ENCODE peak calls at places on chromosomes 3 and 15, in nine cellular contexts. I is AG08395; A is stimulated activated CD4-positive, alpha-beta T cell treated with anti-CD3 and anti-CD28 coated beads, Interleukin-15, amount 100 ng/mL, for 48 hours; U is T47D; Y is aorta; V is Ammon's horn; E is fibroblast of mammary gland; W is iris pigment epithelial cell; Q is HS-27A. L is an unnamed sample.

GRCh38 chr3:193744822-193745684 is 152.0 kb downstream of the OPA1 start:
- DNase-seq in I (no peak), A (no peak), U (peak), Y (no peak), V (no peak), E (peak), W (peak), Q (no peak), L (peak)

GRCh38 chr3:16887130-16887529 is 2.4 kb downstream of the PLCL2 start:
- DNase-seq in I (no peak), A (no peak), U (no peak), Y (no peak), V (no peak), E (no peak), W (no peak), Q (no peak), L (no peak)

GRCh38 chr15:68620721-68621528 is 42.1 kb downstream of the CORO2B start:
- DNase-seq in I (peak), A (no peak), U (no peak), Y (peak), V (peak), E (peak), W (peak), Q (no peak), L (peak)

GRCh38 chr3:128736598-128736997 is 10.6 kb downstream of the RAB7A start:
- DNase-seq in I (peak), A (no peak), U (no peak), Y (no peak), V (no peak), E (peak), W (no peak), Q (no peak), L (peak)

GRCh38 chr15:29539736-29540135 is 270.1 kb upstream of the NSMCE3 start:
- DNase-seq in I (no peak), A (no peak), U (no peak), Y (no peak), V (no peak), E (no peak), W (no peak), Q (no peak), L (no peak)

GRCh38 chr3:151753846-151754245 is 20.1 kb downstream of the AADACL2 start:
- DNase-seq in I (no peak), A (no peak), U (no peak), Y (no peak), V (no peak), E (no peak), W (no peak), Q (no peak), L (no peak)

GRCh38 chr3:38588995-38589937 is 60.2 kb downstream of the SCN5A start:
- DNase-seq in I (no peak), A (no peak), U (no peak), Y (peak), V (no peak), E (no peak), W (no peak), Q (no peak), L (no peak)

GRCh38 chr3:197353001-197353866 is 54.8 kb upstream of the DLG1 start:
- DNase-seq in I (no peak), A (no peak), U (peak), Y (no peak), V (no peak), E (no peak), W (no peak), Q (no peak), L (no peak)

GRCh38 chr3:128496602-128497304 is 3.8 kb upstream of the GATA2 start:
- DNase-seq in I (peak), A (no peak), U (no peak), Y (no peak), V (peak), E (peak), W (no peak), Q (no peak), L (peak)

GRCh38 chr15:29677450-29677849 is 144.8 kb downstream of the TJP1 start:
- DNase-seq in I (no peak), A (no peak), U (no peak), Y (no peak), V (no peak), E (no peak), W (no peak), Q (no peak), L (no peak)

GRCh38 chr15:86894269-86894668 is 814.6 kb downstream of the AGBL1 start:
- DNase-seq in I (no peak), A (no peak), U (no peak), Y (no peak), V (no peak), E (no peak), W (no peak), Q (no peak), L (no peak)

GRCh38 chr15:60275624-60276023 is 122.2 kb downstream of the ANXA2 start:
- DNase-seq in I (no peak), A (no peak), U (no peak), Y (no peak), V (no peak), E (no peak), W (no peak), Q (no peak), L (no peak)

GRCh38 chr3:118029049-118029448 is 1005.6 kb downstream of the IGSF11 start:
- DNase-seq in I (no peak), A (no peak), U (no peak), Y (no peak), V (no peak), E (no peak), W (no peak), Q (no peak), L (no peak)

GRCh38 chr3:117408811-117409210 is 699.2 kb downstream of the TUSC7 start:
- DNase-seq in I (peak), A (no peak), U (no peak), Y (no peak), V (no peak), E (no peak), W (peak), Q (peak), L (peak)

GRCh38 chr3:50516048-50516871 is 12.8 kb upstream of the CACNA2D2 start:
- DNase-seq in I (no peak), A (no peak), U (no peak), Y (no peak), V (no peak), E (no peak), W (peak), Q (no peak), L (peak)

GRCh38 chr3:67461667-67462142 is 192.7 kb downstream of the SUCLG2 start:
- DNase-seq in I (peak), A (no peak), U (no peak), Y (no peak), V (no peak), E (peak), W (peak), Q (peak), L (peak)

GRCh38 chr15:85477730-85478129 is 97.3 kb downstream of the AKAP13 start:
- DNase-seq in I (no peak), A (no peak), U (no peak), Y (no peak), V (no peak), E (peak), W (peak), Q (no peak), L (peak)

GRCh38 chr3:193863657-193864323 is 270.8 kb downstream of the OPA1 start:
- DNase-seq in I (peak), A (no peak), U (peak), Y (no peak), V (no peak), E (no peak), W (no peak), Q (no peak), L (peak)

GRCh38 chr3:21920431-21920830 is 169.4 kb upstream of the ZNF385D start:
- DNase-seq in I (peak), A (no peak), U (no peak), Y (no peak), V (no peak), E (peak), W (peak), Q (peak), L (peak)

GRCh38 chr3:184580376-184580775 is 18.8 kb downstream of the EPHB3 start:
- DNase-seq in I (no peak), A (no peak), U (no peak), Y (no peak), V (no peak), E (no peak), W (no peak), Q (no peak), L (no peak)

GRCh38 chr15:56821721-56822425 is 88.6 kb upstream of the ZNF280D start:
- DNase-seq in I (peak), A (no peak), U (peak), Y (peak), V (peak), E (peak), W (peak), Q (no peak), L (peak)

GRCh38 chr3:71271616-71272015 is 311.9 kb downstream of the FOXP1 start:
- DNase-seq in I (no peak), A (no peak), U (no peak), Y (no peak), V (no peak), E (no peak), W (no peak), Q (no peak), L (no peak)

GRCh38 chr3:177377166-177377565 is 179.9 kb upstream of the TBL1XR1 start:
- DNase-seq in I (no peak), A (no peak), U (peak), Y (no peak), V (no peak), E (no peak), W (no peak), Q (no peak), L (no peak)

GRCh38 chr3:104787306-104787705 is 579.4 kb upstream of the ALCAM start:
- DNase-seq in I (no peak), A (no peak), U (no peak), Y (no peak), V (no peak), E (no peak), W (no peak), Q (no peak), L (no peak)

GRCh38 chr3:192731233-192731632 is 3.9 kb upstream of the FGF12 start:
- DNase-seq in I (no peak), A (no peak), U (no peak), Y (no peak), V (no peak), E (no peak), W (no peak), Q (no peak), L (no peak)

L was measured in cardiac fibroblast.